ENCODE peak calls at places on chromosomes 5 and 9, in six cellular contexts. K is PC-3, J is AG10803, F is tibial nerve, P is AG04449, N is fibroblast of mammary gland. R is an unnamed sample.

GRCh38 chr9:92954886-92955285 is 7.6 kb downstream of the FGD3 start:
- DNase-seq in K (no peak), J (no peak), F (no peak), P (no peak), N (no peak), R (no peak)

GRCh38 chr5:157213527-157214243 is 33.0 kb downstream of the ITK start:
- DNase-seq in K (no peak), J (no peak), F (no peak), P (no peak), N (no peak), R (no peak)

GRCh38 chr9:135295556-135296300 is 183.9 kb upstream of the PPP1R26 start:
- DNase-seq in K (no peak), J (no peak), F (no peak), P (no peak), N (no peak), R (no peak)

GRCh38 chr5:15249152-15249551 is 250.8 kb upstream of the FBXL7 start:
- DNase-seq in K (peak), J (peak), F (no peak), P (peak), N (peak), R (no peak)

GRCh38 chr9:97768731-97769130 is 71.6 kb upstream of the XPA start:
- DNase-seq in K (no peak), J (peak), F (no peak), P (no peak), N (peak), R (no peak)

GRCh38 chr9:88804289-88804596 is 187.0 kb upstream of the S1PR3 start:
- DNase-seq in K (peak), J (no peak), F (no peak), P (no peak), N (peak), R (no peak)

GRCh38 chr5:8953016-8953415 is 592.9 kb downstream of the SEMA5A start:
- DNase-seq in K (no peak), J (no peak), F (no peak), P (no peak), N (no peak), R (peak)

GRCh38 chr9:18826248-18826647 is 206.8 kb downstream of the SAXO1 start:
- DNase-seq in K (no peak), J (no peak), F (no peak), P (no peak), N (no peak), R (no peak)

GRCh38 chr5:113311301-113311700 is 123.5 kb downstream of the TSSK1B start:
- DNase-seq in K (no peak), J (no peak), F (no peak), P (no peak), N (peak), R (no peak)

GRCh38 chr9:7439355-7439978 is 360.1 kb downstream of the DMAC1 start:
- DNase-seq in K (peak), J (no peak), F (no peak), P (no peak), N (peak), R (no peak)

GRCh38 chr9:68981825-68982224 is 32.1 kb downstream of the PRKACG start:
- DNase-seq in K (peak), J (no peak), F (no peak), P (no peak), N (no peak), R (no peak)

GRCh38 chr9:126495411-126496180 is 118.1 kb upstream of the LMX1B start:
- DNase-seq in K (no peak), J (no peak), F (no peak), P (no peak), N (no peak), R (no peak)

GRCh38 chr9:72509635-72510034 is 11.8 kb upstream of the TMC1 start:
- DNase-seq in K (peak), J (peak), F (no peak), P (no peak), N (peak), R (peak)

GRCh38 chr5:134141346-134142050 is 27.0 kb downstream of the TCF7 start:
- DNase-seq in K (peak), J (no peak), F (no peak), P (no peak), N (peak), R (no peak)

GRCh38 chr9:5442400-5443011 is 4.8 kb upstream of the PLGRKT start:
- DNase-seq in K (peak), J (peak), F (no peak), P (no peak), N (peak), R (no peak)

GRCh38 chr5:143533978-143534763 is 130.7 kb upstream of the NR3C1 start:
- DNase-seq in K (no peak), J (no peak), F (no peak), P (no peak), N (no peak), R (no peak)

GRCh38 chr5:139660916-139661814 is 13.0 kb downstream of the CXXC5 start:
- DNase-seq in K (peak), J (peak), F (peak), P (no peak), N (peak), R (peak)

GRCh38 chr5:42944989-42945388 is 95.1 kb downstream of the ANXA2R start:
- DNase-seq in K (peak), J (peak), F (no peak), P (peak), N (peak), R (no peak)

GRCh38 chr5:82147860-82148573 is 130.1 kb downstream of the RPS23 start:
- DNase-seq in K (no peak), J (peak), F (no peak), P (no peak), N (peak), R (no peak)

GRCh38 chr9:114894206-114894605 is 36.2 kb downstream of the TNFSF8 start:
- DNase-seq in K (peak), J (peak), F (no peak), P (no peak), N (peak), R (no peak)

GRCh38 chr5:167699434-167699833 is 592.0 kb upstream of the WWC1 start:
- DNase-seq in K (peak), J (peak), F (no peak), P (peak), N (peak), R (no peak)

GRCh38 chr5:78628260-78629024 is 20.1 kb downstream of the LHFPL2 start:
- DNase-seq in K (no peak), J (no peak), F (no peak), P (no peak), N (no peak), R (no peak)

GRCh38 chr9:114427644-114428043 is 39.9 kb upstream of the AKNA start:
- DNase-seq in K (no peak), J (no peak), F (no peak), P (no peak), N (no peak), R (no peak)

GRCh38 chr5:176675676-176676360 is 28.5 kb downstream of the TSPAN17 start:
- DNase-seq in K (peak), J (peak), F (no peak), P (no peak), N (peak), R (no peak)

GRCh38 chr9:127519301-127520166 is 68.2 kb downstream of the LRSAM1 start:
- DNase-seq in K (peak), J (peak), F (no peak), P (peak), N (peak), R (no peak)

GRCh38 chr9:113587471-113588031 is 124.0 kb downstream of the RGS3 start:
- DNase-seq in K (no peak), J (no peak), F (no peak), P (no peak), N (peak), R (no peak)

GRCh38 chr9:108864446-108864845 is 2.4 kb downstream of the ACTL7A start:
- DNase-seq in K (no peak), J (no peak), F (no peak), P (no peak), N (no peak), R (no peak)
- TF ChIP-seq CTCF in K (no peak), J (peak), F (no peak), P (no peak), N (no peak), R (no peak)

DNA sequence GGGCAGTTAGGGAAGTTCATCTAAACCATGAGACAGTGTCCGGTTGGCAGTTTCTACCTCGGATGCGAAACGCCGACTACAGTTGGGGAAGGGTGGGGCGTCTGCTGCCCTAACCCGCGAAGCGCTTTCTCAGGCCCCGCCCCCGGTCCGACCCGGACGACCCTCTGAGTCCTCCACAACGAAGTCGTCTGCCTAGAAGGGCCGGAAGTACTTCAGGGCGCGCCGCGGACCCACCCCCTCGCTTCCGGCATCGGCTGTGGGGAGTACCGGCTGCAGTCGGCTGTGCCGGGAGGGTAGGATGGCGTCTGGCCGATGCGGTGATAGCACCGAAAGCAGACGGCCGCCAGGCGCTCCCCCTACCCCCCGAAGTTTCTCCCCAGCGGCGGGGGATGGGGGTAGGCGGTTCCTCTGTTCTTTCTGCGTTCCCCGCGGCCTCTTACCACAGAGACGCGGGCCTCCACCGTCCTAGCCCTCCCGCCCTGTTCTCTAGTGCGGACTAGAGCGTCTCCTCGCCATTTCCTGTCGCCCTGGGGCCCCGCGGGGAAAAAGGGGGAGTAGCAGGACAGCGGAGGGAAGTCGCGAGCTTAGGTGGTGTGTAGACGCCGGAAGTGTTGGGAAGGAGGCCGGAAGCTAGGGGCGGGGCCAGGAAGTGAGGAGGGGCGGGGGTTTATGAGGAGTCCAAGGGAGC is at the start of gene TRIM41:
- DNase-seq in K (peak), J (peak), F (peak), P (peak), N (peak), R (peak)
- TF ChIP-seq CTCF in K (no peak), J (peak), F (no peak), P (no peak), N (peak), R (no peak)

DNA sequence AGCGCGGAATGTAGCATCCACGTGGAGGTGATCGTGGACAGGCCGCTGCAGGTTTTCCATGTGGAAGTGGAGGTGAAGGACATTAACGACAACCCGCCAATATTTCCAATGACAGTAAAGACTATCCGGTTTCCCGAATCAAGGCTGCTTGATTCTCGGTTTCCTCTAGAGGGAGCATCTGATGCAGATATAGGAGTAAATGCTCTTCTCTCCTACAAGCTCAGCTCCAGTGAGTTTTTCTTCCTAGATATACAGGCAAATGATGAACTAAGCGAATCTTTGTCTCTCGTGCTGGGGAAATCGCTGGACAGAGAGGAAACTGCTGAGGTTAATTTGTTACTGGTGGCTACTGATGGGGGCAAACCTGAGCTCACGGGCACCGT is 598 bp downstream of the PCDHA2 start:
- DNase-seq in K (no peak), J (no peak), F (no peak), P (no peak), N (no peak), R (no peak)
- TF ChIP-seq CTCF in K (no peak), J (peak), F (no peak), P (no peak), N (peak), R (no peak)

GRCh38 chr5:73311291-73312110 is 137.1 kb downstream of the FOXD1 start:
- DNase-seq in K (peak), J (peak), F (peak), P (peak), N (peak), R (no peak)

GRCh38 chr5:73312872-73313510 is 135.6 kb downstream of the FOXD1 start:
- DNase-seq in K (no peak), J (peak), F (no peak), P (no peak), N (no peak), R (no peak)

GRCh38 chr5:73314395-73315195 is 134.0 kb downstream of the FOXD1 start:
- DNase-seq in K (peak), J (no peak), F (no peak), P (no peak), N (no peak), R (no peak)

GRCh38 chr5:73307645-73308346 is 134.8 kb downstream of the TMEM174 start:
- DNase-seq in K (no peak), J (no peak), F (no peak), P (no peak), N (no peak), R (no peak)

DNA sequence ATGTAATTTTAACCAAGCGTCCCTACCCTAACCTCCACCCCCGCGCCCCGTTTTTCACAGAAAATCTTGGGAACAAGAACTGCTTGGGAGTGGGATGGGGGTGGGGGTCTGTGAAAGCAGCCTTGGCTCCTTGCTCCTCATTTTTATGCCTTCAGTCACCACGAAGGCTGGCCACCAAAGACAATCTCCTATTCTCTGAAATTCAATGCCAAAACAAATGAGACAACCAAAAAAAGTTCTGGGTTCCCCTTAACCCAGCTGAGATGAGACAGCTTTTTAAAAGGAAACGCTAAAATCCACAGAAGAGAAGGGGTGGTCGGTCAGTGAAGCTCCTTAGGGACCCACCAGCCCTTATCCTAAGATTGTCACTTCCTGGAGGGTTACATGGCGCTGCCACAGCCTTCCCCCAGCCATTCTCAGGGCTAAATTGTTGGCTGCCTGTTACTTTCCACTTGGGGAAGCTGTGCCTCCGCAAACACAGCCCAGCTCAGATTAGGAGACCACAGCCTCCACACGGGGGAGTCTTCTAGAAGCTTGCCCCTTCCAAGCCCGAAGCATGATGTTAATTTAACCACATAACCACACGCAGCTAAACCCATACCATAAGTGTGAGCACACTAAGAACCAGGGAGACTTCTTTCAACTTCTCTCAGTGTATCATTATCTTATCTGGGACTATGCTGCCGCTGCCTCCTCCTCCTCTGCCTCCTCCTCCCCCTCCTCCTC is 136.3 kb downstream of the FOXD1 start:
- DNase-seq in K (no peak), J (peak), F (no peak), P (peak), N (peak), R (no peak)
- TF ChIP-seq CTCF in K (no peak), J (peak), F (peak), P (peak), N (peak), R (peak)